ENCODE peak calls at places on chromosomes 12 and 14, in four cellular contexts. V is K562, B is SK-N-SH, O is GM12878. G is an unnamed sample.

GRCh38 chr14:61547186-61548121 is 147.9 kb upstream of the HIF1A start:
- DNase-seq in B (no peak), O (no peak), V (no peak), G (no peak)

GRCh38 chr14:42490536-42490935 is 883.9 kb downstream of the LRFN5 start:
- DNase-seq in B (no peak), O (no peak), V (no peak), G (no peak)

GRCh38 chr12:54891717-54892478 is 37.6 kb downstream of the MUCL1 start:
- DNase-seq in V (no peak), O (no peak), B (no peak), G (no peak)

GRCh38 chr14:95196268-95196667 is 38.9 kb upstream of the DICER1 start:
- DNase-seq in O (no peak), B (no peak), V (peak), G (no peak)

GRCh38 chr12:132393991-132394949 is 64.9 kb upstream of the GALNT9 start:
- DNase-seq in B (no peak), O (no peak), V (peak), G (no peak)

GRCh38 chr12:54172102-54172630 is 16.6 kb downstream of the SMUG1 start:
- DNase-seq in O (no peak), V (no peak), B (no peak), G (no peak)

GRCh38 chr12:19884081-19884480 is 444.8 kb downstream of the AEBP2 start:
- DNase-seq in B (no peak), V (no peak), O (no peak), G (no peak)

GRCh38 chr14:84404246-84404645 is 1125.7 kb upstream of the FLRT2 start:
- DNase-seq in V (no peak), B (no peak), O (no peak), G (no peak)

GRCh38 chr14:21042918-21043317 is 756 bp downstream of the RNASE7 start:
- DNase-seq in O (no peak), B (no peak), V (no peak), G (no peak)

GRCh38 chr12:51028126-51028810 is 2.1 kb upstream of the SLC11A2 start:
- DNase-seq in B (no peak), O (no peak), V (peak), G (no peak)

GRCh38 chr14:54187439-54187838 is 209.4 kb upstream of the CDKN3 start:
- DNase-seq in B (no peak), O (no peak), V (no peak), G (no peak)

GRCh38 chr12:56719056-56719455 is 6.0 kb downstream of the NACA start:
- DNase-seq in B (no peak), V (no peak), O (no peak), G (no peak)

GRCh38 chr12:95721320-95721719 is 69.2 kb downstream of the NTN4 start:
- DNase-seq in B (no peak), O (no peak), V (no peak), G (no peak)

GRCh38 chr12:117093431-117093830 is 5.8 kb downstream of the TESC start:
- DNase-seq in B (no peak), V (no peak), O (no peak), G (no peak)

GRCh38 chr12:64392221-64392620 is 1.7 kb upstream of the C12orf56 start:
- DNase-seq in V (peak), B (no peak), O (no peak), G (no peak)

GRCh38 chr14:24513009-24513408 is 4.9 kb upstream of the CMA1 start:
- DNase-seq in B (no peak), O (no peak), V (no peak), G (peak)

GRCh38 chr12:124747426-124748161 is 116.1 kb downstream of the SCARB1 start:
- DNase-seq in B (no peak), V (no peak), O (peak), G (no peak)

GRCh38 chr14:104252256-104253215 is 114.1 kb downstream of the KIF26A start:
- DNase-seq in V (no peak), B (no peak), O (no peak), G (no peak)

DNA sequence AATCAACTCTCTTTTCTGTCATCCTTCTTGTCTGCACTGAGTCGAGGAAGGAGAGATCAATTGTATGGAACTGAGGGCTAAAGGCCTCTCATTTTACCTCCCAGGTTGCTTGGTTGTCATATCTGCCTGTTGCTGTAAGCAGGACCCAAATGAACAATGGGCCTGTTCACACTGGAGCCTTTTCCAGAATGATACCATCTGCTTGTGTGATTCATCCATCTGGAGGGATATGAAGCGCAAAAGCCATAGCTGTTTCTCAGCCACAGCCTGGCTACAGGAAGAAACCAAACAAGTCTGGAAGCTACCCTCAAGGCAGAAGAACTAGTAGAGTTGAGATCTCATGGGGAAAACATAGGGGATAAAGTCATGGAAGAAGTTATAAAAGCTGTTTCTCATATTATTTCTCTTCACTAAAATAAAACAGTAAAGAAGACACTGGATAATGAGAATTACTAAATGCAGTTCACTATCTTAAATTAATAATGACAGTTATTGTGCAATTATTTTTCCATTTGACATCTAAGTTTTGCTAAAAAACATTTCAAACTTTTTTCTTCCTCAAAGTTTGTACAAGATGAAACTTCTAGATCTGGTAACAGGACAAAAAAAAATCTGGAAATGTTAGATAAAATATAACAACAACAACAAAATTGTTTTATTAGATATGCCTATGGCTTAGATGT is 106.3 kb downstream of the SPTSSA start:
- DNase-seq in O (no peak), B (peak), V (no peak), G (no peak)
- TF ChIP-seq USF1 in O (no peak), B (no peak), V (no peak), G (no peak)

GRCh38 chr14:101453225-101453624 is 108.1 kb upstream of the DIO3 start:
- DNase-seq in V (no peak), B (no peak), O (no peak), G (no peak)
- TF ChIP-seq USF1 in V (no peak), B (no peak), O (no peak), G (no peak)

GRCh38 chr14:72902802-72903530 is 9.1 kb upstream of the DPF3 start:
- DNase-seq in B (no peak), V (no peak), O (no peak), G (no peak)
- TF ChIP-seq USF1 in B (no peak), V (no peak), O (no peak), G (no peak)

DNA sequence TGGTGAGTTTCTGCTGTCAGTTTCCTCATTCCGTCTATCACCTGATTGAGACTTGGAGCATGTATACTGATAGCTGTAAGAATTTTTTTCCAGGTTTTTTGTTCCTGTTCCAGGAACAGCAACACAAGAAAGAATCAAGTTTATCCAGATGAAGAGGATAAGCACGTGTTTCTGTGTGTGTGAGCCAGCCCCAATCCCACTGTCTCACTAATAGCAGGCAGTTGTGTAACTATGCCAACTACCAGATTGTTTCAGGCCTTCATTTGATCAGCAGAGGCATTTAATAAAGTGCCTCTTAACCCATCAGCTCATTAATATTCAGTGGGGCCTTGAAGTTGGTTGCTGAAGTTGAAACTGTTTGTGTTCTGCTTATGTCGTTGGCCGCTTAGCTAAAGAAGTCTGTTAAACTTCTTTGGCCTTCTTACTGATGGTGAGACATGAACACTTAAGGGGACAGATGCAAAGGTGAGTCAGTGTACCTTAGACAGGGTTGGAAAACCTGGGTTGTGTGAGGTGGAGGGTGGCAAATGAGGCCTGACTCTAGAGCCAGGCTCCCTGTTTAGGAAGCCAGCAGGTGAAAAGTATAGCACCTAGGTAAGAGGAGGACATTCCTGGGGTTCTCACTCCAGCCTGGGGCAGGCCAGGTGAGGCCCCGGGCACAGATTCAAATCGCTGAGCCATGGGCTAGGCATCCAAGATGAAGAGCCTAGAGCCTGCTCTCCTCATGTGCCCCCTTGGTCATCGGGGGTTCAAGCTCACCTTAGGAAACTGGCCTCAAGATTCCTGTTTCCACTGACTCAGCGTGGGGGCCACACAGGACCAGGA is 3.7 kb downstream of the ANKRD13A start:
- DNase-seq in O (no peak), V (no peak), B (no peak), G (no peak)
- TF ChIP-seq USF1 in O (no peak), V (no peak), B (no peak), G (no peak)

GRCh38 chr14:52279405-52279804 is 11.9 kb downstream of the PTGDR start:
- DNase-seq in B (no peak), O (no peak), V (no peak), G (no peak)
- TF ChIP-seq USF1 in B (no peak), O (no peak), V (no peak), G (no peak)

G was measured in WTC11.